ENCODE peak calls at places on chromosomes 12 and 14, in four cellular contexts. One of them, this sample, is unnamed.

GRCh38 chr12:31922341-31923062 is 36.7 kb upstream of the RESF1 start:
- DNase-seq in NCI-H2107: no peak
- DNase-seq in activated T-helper 1 cell treated with anti-CD3 and anti-CD28 coated beads, Interleukin-2, amount 50 U/mL, for 16 hours: no peak
- DNase-seq in RWPE2: no peak
- DNase-seq in this sample: no peak

GRCh38 chr12:45279916-45280547 is 64.1 kb downstream of the ANO6 start:
- DNase-seq in NCI-H2107: no peak
- DNase-seq in activated T-helper 1 cell treated with anti-CD3 and anti-CD28 coated beads, Interleukin-2, amount 50 U/mL, for 16 hours: no peak
- DNase-seq in RWPE2: no peak
- DNase-seq in this sample: no peak

GRCh38 chr14:24848427-24848826 is 201.5 kb downstream of the STXBP6 start:
- DNase-seq in NCI-H2107: no peak
- DNase-seq in activated T-helper 1 cell treated with anti-CD3 and anti-CD28 coated beads, Interleukin-2, amount 50 U/mL, for 16 hours: no peak
- DNase-seq in RWPE2: no peak
- DNase-seq in this sample: no peak

GRCh38 chr14:55673048-55673447 is 93.0 kb downstream of the KTN1 start:
- DNase-seq in NCI-H2107: no peak
- DNase-seq in activated T-helper 1 cell treated with anti-CD3 and anti-CD28 coated beads, Interleukin-2, amount 50 U/mL, for 16 hours: no peak
- DNase-seq in RWPE2: no peak
- DNase-seq in this sample: no peak

GRCh38 chr12:67996347-67996746 is 7.1 kb downstream of the IFNG-AS1 start:
- DNase-seq in NCI-H2107: no peak
- DNase-seq in activated T-helper 1 cell treated with anti-CD3 and anti-CD28 coated beads, Interleukin-2, amount 50 U/mL, for 16 hours: no peak
- DNase-seq in RWPE2: no peak
- DNase-seq in this sample: no peak

GRCh38 chr14:62158779-62159178 is 396.6 kb downstream of the SNAPC1 start:
- DNase-seq in NCI-H2107: no peak
- DNase-seq in activated T-helper 1 cell treated with anti-CD3 and anti-CD28 coated beads, Interleukin-2, amount 50 U/mL, for 16 hours: no peak
- DNase-seq in RWPE2: no peak
- DNase-seq in this sample: no peak

GRCh38 chr14:88463318-88463717 is 77.9 kb downstream of the SPATA7 start:
- DNase-seq in NCI-H2107: no peak
- DNase-seq in activated T-helper 1 cell treated with anti-CD3 and anti-CD28 coated beads, Interleukin-2, amount 50 U/mL, for 16 hours: no peak
- DNase-seq in RWPE2: no peak
- DNase-seq in this sample: no peak

GRCh38 chr14:97916100-97916499 is 1118.9 kb downstream of the VRK1 start:
- DNase-seq in NCI-H2107: no peak
- DNase-seq in activated T-helper 1 cell treated with anti-CD3 and anti-CD28 coated beads, Interleukin-2, amount 50 U/mL, for 16 hours: no peak
- DNase-seq in RWPE2: no peak
- DNase-seq in this sample: no peak

GRCh38 chr14:23055621-23056256 is 1.6 kb downstream of the CDH24 start:
- DNase-seq in NCI-H2107: no peak
- DNase-seq in activated T-helper 1 cell treated with anti-CD3 and anti-CD28 coated beads, Interleukin-2, amount 50 U/mL, for 16 hours: no peak
- DNase-seq in RWPE2: peak; percentile 67
- DNase-seq in this sample: peak; percentile 64

GRCh38 chr14:22976620-22977433 is 5.5 kb downstream of the AJUBA start:
- DNase-seq in NCI-H2107: no peak
- DNase-seq in activated T-helper 1 cell treated with anti-CD3 and anti-CD28 coated beads, Interleukin-2, amount 50 U/mL, for 16 hours: no peak
- DNase-seq in RWPE2: no peak
- DNase-seq in this sample: no peak

GRCh38 chr14:89507521-89507920 is 90.5 kb upstream of the FOXN3 start:
- DNase-seq in NCI-H2107: no peak
- DNase-seq in activated T-helper 1 cell treated with anti-CD3 and anti-CD28 coated beads, Interleukin-2, amount 50 U/mL, for 16 hours: no peak
- DNase-seq in RWPE2: no peak
- DNase-seq in this sample: no peak

GRCh38 chr14:32397871-32398640 is 69.0 kb downstream of the AKAP6 start:
- DNase-seq in NCI-H2107: no peak
- DNase-seq in activated T-helper 1 cell treated with anti-CD3 and anti-CD28 coated beads, Interleukin-2, amount 50 U/mL, for 16 hours: no peak
- DNase-seq in RWPE2: no peak
- DNase-seq in this sample: no peak

GRCh38 chr14:36591482-36591881 is 9.1 kb upstream of the NKX2-8 start:
- DNase-seq in NCI-H2107: peak; percentile 22
- DNase-seq in activated T-helper 1 cell treated with anti-CD3 and anti-CD28 coated beads, Interleukin-2, amount 50 U/mL, for 16 hours: no peak
- DNase-seq in RWPE2: no peak
- DNase-seq in this sample: no peak

GRCh38 chr12:43653917-43654316 is 101.9 kb upstream of the ADAMTS20 start:
- DNase-seq in NCI-H2107: no peak
- DNase-seq in activated T-helper 1 cell treated with anti-CD3 and anti-CD28 coated beads, Interleukin-2, amount 50 U/mL, for 16 hours: no peak
- DNase-seq in RWPE2: no peak
- DNase-seq in this sample: no peak

GRCh38 chr12:143964-144649 is 69.8 kb downstream of the SLC6A12 start:
- DNase-seq in NCI-H2107: peak; percentile 66
- DNase-seq in activated T-helper 1 cell treated with anti-CD3 and anti-CD28 coated beads, Interleukin-2, amount 50 U/mL, for 16 hours: no peak
- DNase-seq in RWPE2: no peak
- DNase-seq in this sample: no peak

GRCh38 chr14:29584992-29585391 is 342.7 kb downstream of the PRKD1 start:
- DNase-seq in NCI-H2107: peak; percentile 90
- DNase-seq in activated T-helper 1 cell treated with anti-CD3 and anti-CD28 coated beads, Interleukin-2, amount 50 U/mL, for 16 hours: no peak
- DNase-seq in RWPE2: no peak
- DNase-seq in this sample: no peak

GRCh38 chr12:129503802-129504201 is 400.0 kb downstream of the TMEM132D start:
- DNase-seq in NCI-H2107: no peak
- DNase-seq in activated T-helper 1 cell treated with anti-CD3 and anti-CD28 coated beads, Interleukin-2, amount 50 U/mL, for 16 hours: no peak
- DNase-seq in RWPE2: no peak
- DNase-seq in this sample: no peak

GRCh38 chr14:96051642-96052540 is 12.7 kb downstream of the C14orf132 start:
- DNase-seq in NCI-H2107: no peak
- DNase-seq in activated T-helper 1 cell treated with anti-CD3 and anti-CD28 coated beads, Interleukin-2, amount 50 U/mL, for 16 hours: no peak
- DNase-seq in RWPE2: peak; percentile 51
- DNase-seq in this sample: peak; percentile 80

GRCh38 chr12:106045251-106045674 is 93.5 kb downstream of the NUAK1 start:
- DNase-seq in NCI-H2107: no peak
- DNase-seq in activated T-helper 1 cell treated with anti-CD3 and anti-CD28 coated beads, Interleukin-2, amount 50 U/mL, for 16 hours: no peak
- DNase-seq in RWPE2: no peak
- DNase-seq in this sample: no peak

GRCh38 chr12:55745361-55746146 is 2.6 kb downstream of the GDF11 start:
- DNase-seq in NCI-H2107: peak; percentile 79
- DNase-seq in activated T-helper 1 cell treated with anti-CD3 and anti-CD28 coated beads, Interleukin-2, amount 50 U/mL, for 16 hours: no peak
- DNase-seq in RWPE2: no peak
- DNase-seq in this sample: no peak

GRCh38 chr12:111761706-111762105 is 5.0 kb upstream of the ALDH2 start:
- DNase-seq in NCI-H2107: no peak
- DNase-seq in activated T-helper 1 cell treated with anti-CD3 and anti-CD28 coated beads, Interleukin-2, amount 50 U/mL, for 16 hours: no peak
- DNase-seq in RWPE2: no peak
- DNase-seq in this sample: no peak

GRCh38 chr12:61563640-61564039 is 696.6 kb upstream of the USP15 start:
- DNase-seq in NCI-H2107: no peak
- DNase-seq in activated T-helper 1 cell treated with anti-CD3 and anti-CD28 coated beads, Interleukin-2, amount 50 U/mL, for 16 hours: no peak
- DNase-seq in RWPE2: no peak
- DNase-seq in this sample: no peak

GRCh38 chr12:10191865-10192264 is 13.0 kb downstream of the TMEM52B start:
- DNase-seq in NCI-H2107: no peak
- DNase-seq in activated T-helper 1 cell treated with anti-CD3 and anti-CD28 coated beads, Interleukin-2, amount 50 U/mL, for 16 hours: no peak
- DNase-seq in RWPE2: no peak
- DNase-seq in this sample: no peak

GRCh38 chr14:70398706-70399431 is 18.0 kb downstream of the SYNJ2BP start:
- DNase-seq in NCI-H2107: no peak
- DNase-seq in activated T-helper 1 cell treated with anti-CD3 and anti-CD28 coated beads, Interleukin-2, amount 50 U/mL, for 16 hours: no peak
- DNase-seq in RWPE2: peak; percentile 66
- DNase-seq in this sample: no peak

GRCh38 chr14:74140374-74140850 is 55.7 kb downstream of the LIN52 start:
- DNase-seq in NCI-H2107: peak; percentile 97
- DNase-seq in activated T-helper 1 cell treated with anti-CD3 and anti-CD28 coated beads, Interleukin-2, amount 50 U/mL, for 16 hours: no peak
- DNase-seq in RWPE2: no peak
- DNase-seq in this sample: no peak

GRCh38 chr14:76153919-76154318 is 2.2 kb downstream of the GPATCH2L start:
- DNase-seq in NCI-H2107: no peak
- DNase-seq in activated T-helper 1 cell treated with anti-CD3 and anti-CD28 coated beads, Interleukin-2, amount 50 U/mL, for 16 hours: no peak
- DNase-seq in RWPE2: no peak
- DNase-seq in this sample: no peak

GRCh38 chr12:111438501-111438900 is 32.8 kb downstream of the SH2B3 start:
- DNase-seq in NCI-H2107: no peak
- DNase-seq in activated T-helper 1 cell treated with anti-CD3 and anti-CD28 coated beads, Interleukin-2, amount 50 U/mL, for 16 hours: no peak
- DNase-seq in RWPE2: peak; percentile 90
- DNase-seq in this sample: no peak

GRCh38 chr12:31246470-31246850 is 79.5 kb downstream of the SINHCAF start:
- DNase-seq in NCI-H2107: no peak
- DNase-seq in activated T-helper 1 cell treated with anti-CD3 and anti-CD28 coated beads, Interleukin-2, amount 50 U/mL, for 16 hours: no peak
- DNase-seq in RWPE2: no peak
- DNase-seq in this sample: no peak

GRCh38 chr12:58596381-58596780 is 323.9 kb downstream of the LRIG3 start:
- DNase-seq in NCI-H2107: no peak
- DNase-seq in activated T-helper 1 cell treated with anti-CD3 and anti-CD28 coated beads, Interleukin-2, amount 50 U/mL, for 16 hours: no peak
- DNase-seq in RWPE2: no peak
- DNase-seq in this sample: no peak

GRCh38 chr14:75905505-75905904 is 76.3 kb downstream of the TGFB3 start:
- DNase-seq in NCI-H2107: peak; percentile 32
- DNase-seq in activated T-helper 1 cell treated with anti-CD3 and anti-CD28 coated beads, Interleukin-2, amount 50 U/mL, for 16 hours: no peak
- DNase-seq in RWPE2: no peak
- DNase-seq in this sample: no peak